ENCODE peak calls at places on chromosomes 16 and 17, in six cellular contexts. One of them, this sample, is unnamed. For H3K4me1, the result is how much of the 10 kb centered on the place peaks cover.

GRCh38 chr17:44004077-44004760 is at the start of gene NAGS:
- DNase-seq in HepG2: peak
- DNase-seq in transverse colon: peak
- DNase-seq in neuronal stem cell: no peak
- DNase-seq in Caco-2: peak
- DNase-seq in mucosa of descending colon: peak
- DNase-seq in this sample: no peak

GRCh38 chr17:31480067-31480466 is 88.6 kb downstream of the RAB11FIP4 start:
- DNase-seq in Caco-2: no peak
- DNase-seq in mucosa of descending colon: no peak
- DNase-seq in HepG2: no peak
- DNase-seq in neuronal stem cell: no peak
- DNase-seq in transverse colon: no peak
- DNase-seq in this sample: no peak

GRCh38 chr16:82504811-82505210 is 122.0 kb upstream of the CDH13 start:
- DNase-seq in neuronal stem cell: no peak
- DNase-seq in HepG2: no peak
- DNase-seq in Caco-2: no peak
- DNase-seq in mucosa of descending colon: no peak
- DNase-seq in transverse colon: no peak
- DNase-seq in this sample: no peak

GRCh38 chr17:66580601-66581385 is 254.1 kb upstream of the CACNG5 start:
- DNase-seq in neuronal stem cell: no peak
- DNase-seq in mucosa of descending colon: no peak
- DNase-seq in transverse colon: peak
- DNase-seq in Caco-2: no peak
- DNase-seq in HepG2: no peak
- DNase-seq in this sample: no peak

GRCh38 chr17:72205357-72205756 is 84.5 kb downstream of the SOX9 start:
- DNase-seq in neuronal stem cell: peak
- DNase-seq in transverse colon: no peak
- DNase-seq in HepG2: no peak
- DNase-seq in mucosa of descending colon: no peak
- DNase-seq in Caco-2: no peak
- DNase-seq in this sample: no peak

GRCh38 chr16:27444015-27444414 is 42.0 kb downstream of the IL21R start:
- DNase-seq in neuronal stem cell: no peak
- DNase-seq in mucosa of descending colon: no peak
- DNase-seq in HepG2: no peak
- DNase-seq in Caco-2: no peak
- DNase-seq in transverse colon: no peak
- DNase-seq in this sample: no peak

GRCh38 chr16:56990407-56991286 is 1.3 kb downstream of the NLRC5 start:
- DNase-seq in HepG2: no peak
- DNase-seq in neuronal stem cell: no peak
- DNase-seq in transverse colon: peak
- DNase-seq in mucosa of descending colon: no peak
- DNase-seq in Caco-2: no peak
- DNase-seq in this sample: no peak

GRCh38 chr17:7557825-7558543 is 566 bp upstream of the TNFSF13 start:
- DNase-seq in neuronal stem cell: no peak
- DNase-seq in transverse colon: peak
- DNase-seq in HepG2: peak
- DNase-seq in Caco-2: no peak
- DNase-seq in mucosa of descending colon: peak
- DNase-seq in this sample: no peak

GRCh38 chr16:57563487-57563750 is 21.0 kb downstream of the ADGRG5 start:
- DNase-seq in transverse colon: no peak
- DNase-seq in Caco-2: no peak
- DNase-seq in HepG2: no peak
- DNase-seq in mucosa of descending colon: no peak
- DNase-seq in neuronal stem cell: no peak
- DNase-seq in this sample: no peak

GRCh38 chr16:27312580-27313421 is 973 bp upstream of the IL4R start:
- DNase-seq in mucosa of descending colon: no peak
- DNase-seq in transverse colon: no peak
- DNase-seq in neuronal stem cell: no peak
- DNase-seq in Caco-2: no peak
- DNase-seq in HepG2: no peak
- DNase-seq in this sample: no peak

GRCh38 chr17:66347661-66348604 is 45.5 kb downstream of the PRKCA start:
- DNase-seq in neuronal stem cell: no peak
- DNase-seq in mucosa of descending colon: peak
- DNase-seq in Caco-2: no peak
- DNase-seq in HepG2: peak
- DNase-seq in transverse colon: peak
- DNase-seq in this sample: no peak

GRCh38 chr17:40074871-40075215 is 12.1 kb downstream of the THRA start:
- DNase-seq in neuronal stem cell: no peak
- DNase-seq in transverse colon: no peak
- DNase-seq in HepG2: no peak
- DNase-seq in mucosa of descending colon: no peak
- DNase-seq in Caco-2: no peak
- DNase-seq in this sample: no peak

GRCh38 chr17:28684963-28685362 is 23.0 kb downstream of the SUPT6H start:
- DNase-seq in neuronal stem cell: no peak
- DNase-seq in mucosa of descending colon: no peak
- DNase-seq in transverse colon: peak
- DNase-seq in HepG2: peak
- DNase-seq in Caco-2: peak
- DNase-seq in this sample: no peak

GRCh38 chr16:88731699-88732098 is 25.4 kb downstream of the CTU2 start:
- DNase-seq in HepG2: no peak
- DNase-seq in mucosa of descending colon: no peak
- DNase-seq in transverse colon: no peak
- DNase-seq in Caco-2: no peak
- DNase-seq in neuronal stem cell: no peak
- DNase-seq in this sample: no peak

GRCh38 chr17:2701996-2702741 is 9.4 kb downstream of the CLUH start:
- DNase-seq in mucosa of descending colon: peak
- DNase-seq in transverse colon: no peak
- DNase-seq in neuronal stem cell: no peak
- DNase-seq in Caco-2: no peak
- DNase-seq in HepG2: no peak
- DNase-seq in this sample: no peak

GRCh38 chr17:51486885-51487520 is 226.7 kb downstream of the UTP18 start:
- DNase-seq in HepG2: no peak
- DNase-seq in neuronal stem cell: no peak
- DNase-seq in Caco-2: no peak
- DNase-seq in mucosa of descending colon: no peak
- DNase-seq in transverse colon: no peak
- DNase-seq in this sample: no peak

GRCh38 chr17:72264682-72265405 is 144.0 kb downstream of the SOX9 start:
- DNase-seq in mucosa of descending colon: no peak
- DNase-seq in HepG2: no peak
- DNase-seq in Caco-2: no peak
- DNase-seq in transverse colon: no peak
- DNase-seq in neuronal stem cell: no peak
- DNase-seq in this sample: no peak

GRCh38 chr16:14559809-14560227 is 70.2 kb downstream of the PARN start:
- DNase-seq in transverse colon: peak
- DNase-seq in neuronal stem cell: no peak
- DNase-seq in mucosa of descending colon: peak
- DNase-seq in Caco-2: no peak
- DNase-seq in HepG2: peak
- DNase-seq in this sample: no peak

DNA sequence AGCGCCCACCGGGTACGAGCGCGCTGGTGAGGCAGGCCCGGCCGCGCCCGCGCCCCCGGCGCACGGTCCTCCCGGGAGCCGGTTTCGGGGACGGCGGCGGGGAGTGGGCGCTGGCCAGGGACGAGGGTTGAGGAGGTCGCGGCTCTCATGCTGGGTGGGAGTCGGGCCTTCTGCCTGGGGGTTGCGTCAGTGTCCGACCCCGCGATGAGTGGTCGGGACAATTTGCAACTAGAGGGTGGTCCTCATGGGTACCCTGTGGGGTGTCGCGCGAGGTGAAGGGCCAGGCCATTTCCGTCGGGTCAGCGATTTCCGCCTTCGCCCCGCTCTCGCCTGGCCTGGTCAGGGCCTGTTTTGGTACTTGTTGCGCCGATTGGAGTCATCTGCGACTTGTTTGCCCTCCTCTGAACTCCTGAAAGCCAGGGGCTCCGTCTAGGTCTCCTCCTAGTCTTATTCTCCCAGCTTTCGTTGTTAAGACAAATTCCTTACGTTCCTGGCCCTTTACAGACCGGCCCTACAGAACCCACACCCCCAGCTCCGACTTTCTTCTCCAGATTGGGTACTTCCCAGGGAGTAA is 14.9 kb downstream of the NAA60 start:
- DNase-seq in Caco-2: peak
- DNase-seq in mucosa of descending colon: peak
- DNase-seq in neuronal stem cell: peak
- DNase-seq in transverse colon: peak
- DNase-seq in HepG2: no peak
- DNase-seq in this sample: peak
- H3K4me1 ChIP-seq in Caco-2: under half
- H3K4me1 ChIP-seq in mucosa of descending colon: under half
- H3K4me1 ChIP-seq in neuronal stem cell: under half
- H3K4me1 ChIP-seq in transverse colon: under half
- H3K4me1 ChIP-seq in HepG2: half or more
- H3K4me1 ChIP-seq in this sample: half or more

GRCh38 chr17:78265121-78265520 is 33.7 kb downstream of the TMEM235 start:
- DNase-seq in Caco-2: no peak
- DNase-seq in mucosa of descending colon: no peak
- DNase-seq in neuronal stem cell: no peak
- DNase-seq in transverse colon: no peak
- DNase-seq in HepG2: no peak
- DNase-seq in this sample: no peak

GRCh38 chr17:78267257-78268073 is 36.0 kb downstream of the TMEM235 start:
- DNase-seq in neuronal stem cell: no peak
- DNase-seq in mucosa of descending colon: peak
- DNase-seq in HepG2: no peak
- DNase-seq in transverse colon: no peak
- DNase-seq in Caco-2: no peak
- DNase-seq in this sample: no peak

GRCh38 chr17:78268191-78268874 is 36.9 kb downstream of the TMEM235 start:
- DNase-seq in transverse colon: no peak
- DNase-seq in neuronal stem cell: no peak
- DNase-seq in Caco-2: no peak
- DNase-seq in mucosa of descending colon: no peak
- DNase-seq in HepG2: no peak
- DNase-seq in this sample: no peak

GRCh38 chr17:78266771-78267170 is 35.3 kb downstream of the TMEM235 start:
- DNase-seq in transverse colon: no peak
- DNase-seq in neuronal stem cell: no peak
- DNase-seq in mucosa of descending colon: no peak
- DNase-seq in Caco-2: no peak
- DNase-seq in HepG2: no peak
- DNase-seq in this sample: no peak

GRCh38 chr17:78266231-78266631 is 34.8 kb downstream of the TMEM235 start:
- DNase-seq in neuronal stem cell: no peak
- DNase-seq in mucosa of descending colon: no peak
- DNase-seq in Caco-2: no peak
- DNase-seq in transverse colon: no peak
- DNase-seq in HepG2: no peak
- DNase-seq in this sample: no peak
- H3K4me1 ChIP-seq in neuronal stem cell: under half
- H3K4me1 ChIP-seq in mucosa of descending colon: under half
- H3K4me1 ChIP-seq in Caco-2: under half
- H3K4me1 ChIP-seq in transverse colon: under half
- H3K4me1 ChIP-seq in HepG2: half or more
- H3K4me1 ChIP-seq in this sample: under half

GRCh38 chr16:85352221-85352620 is 239.9 kb upstream of the CIBAR2 start:
- DNase-seq in neuronal stem cell: no peak
- DNase-seq in HepG2: no peak
- DNase-seq in mucosa of descending colon: no peak
- DNase-seq in Caco-2: no peak
- DNase-seq in transverse colon: no peak
- DNase-seq in this sample: no peak

GRCh38 chr16:85354623-85355514 is 242.6 kb upstream of the CIBAR2 start:
- DNase-seq in HepG2: no peak
- DNase-seq in transverse colon: no peak
- DNase-seq in mucosa of descending colon: no peak
- DNase-seq in neuronal stem cell: no peak
- DNase-seq in Caco-2: no peak
- DNase-seq in this sample: no peak

GRCh38 chr16:85355515-85355837 is 243.2 kb upstream of the CIBAR2 start:
- DNase-seq in neuronal stem cell: no peak
- DNase-seq in transverse colon: no peak
- DNase-seq in mucosa of descending colon: no peak
- DNase-seq in Caco-2: no peak
- DNase-seq in HepG2: no peak
- DNase-seq in this sample: no peak

GRCh38 chr16:85353013-85353412 is 240.7 kb upstream of the CIBAR2 start:
- DNase-seq in HepG2: no peak
- DNase-seq in mucosa of descending colon: no peak
- DNase-seq in Caco-2: no peak
- DNase-seq in neuronal stem cell: no peak
- DNase-seq in transverse colon: no peak
- DNase-seq in this sample: no peak

DNA sequence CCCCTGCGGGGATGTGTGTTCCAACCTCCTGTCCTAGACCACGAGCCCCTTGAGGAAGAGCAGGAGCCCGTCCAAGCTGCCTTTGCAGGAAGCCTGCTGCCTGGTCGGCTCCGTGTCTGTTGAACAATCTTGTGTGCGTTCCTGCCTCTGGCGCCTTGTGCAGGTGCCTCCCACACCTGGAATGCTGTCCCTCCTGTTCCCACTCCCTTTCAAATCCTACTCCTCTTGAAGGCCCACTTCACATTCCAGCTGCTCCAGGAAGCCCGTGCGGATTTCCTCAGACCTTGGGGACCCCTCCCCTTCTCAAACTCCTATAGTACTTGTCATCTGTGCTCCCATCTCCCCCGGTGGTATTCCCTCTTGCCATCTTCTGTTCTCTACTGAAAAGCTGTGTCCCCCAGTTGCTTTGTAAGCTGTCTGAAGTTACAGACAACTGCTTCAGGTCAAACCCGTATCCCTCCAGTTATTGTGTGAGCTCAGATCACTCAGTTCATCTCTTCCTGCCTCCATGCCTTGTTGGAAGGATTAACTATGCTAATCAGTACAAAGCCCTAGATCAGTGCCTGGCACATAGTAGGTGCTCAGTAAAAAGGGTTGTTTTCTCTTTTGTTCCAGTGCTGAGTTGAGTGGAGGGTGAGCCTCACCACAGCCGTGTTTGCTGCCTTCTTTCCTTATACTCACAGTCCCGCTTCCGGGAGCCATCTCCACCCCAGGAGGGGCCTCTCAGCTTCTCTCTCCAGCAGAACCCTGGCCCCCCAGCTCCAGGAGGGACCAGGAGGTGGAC is 241.8 kb upstream of the CIBAR2 start:
- DNase-seq in Caco-2: peak
- DNase-seq in HepG2: no peak
- DNase-seq in mucosa of descending colon: peak
- DNase-seq in neuronal stem cell: no peak
- DNase-seq in transverse colon: peak
- DNase-seq in this sample: no peak
- H3K4me1 ChIP-seq in Caco-2: under half
- H3K4me1 ChIP-seq in HepG2: under half
- H3K4me1 ChIP-seq in mucosa of descending colon: under half
- H3K4me1 ChIP-seq in neuronal stem cell: under half
- H3K4me1 ChIP-seq in transverse colon: under half
- H3K4me1 ChIP-seq in this sample: under half

DNA sequence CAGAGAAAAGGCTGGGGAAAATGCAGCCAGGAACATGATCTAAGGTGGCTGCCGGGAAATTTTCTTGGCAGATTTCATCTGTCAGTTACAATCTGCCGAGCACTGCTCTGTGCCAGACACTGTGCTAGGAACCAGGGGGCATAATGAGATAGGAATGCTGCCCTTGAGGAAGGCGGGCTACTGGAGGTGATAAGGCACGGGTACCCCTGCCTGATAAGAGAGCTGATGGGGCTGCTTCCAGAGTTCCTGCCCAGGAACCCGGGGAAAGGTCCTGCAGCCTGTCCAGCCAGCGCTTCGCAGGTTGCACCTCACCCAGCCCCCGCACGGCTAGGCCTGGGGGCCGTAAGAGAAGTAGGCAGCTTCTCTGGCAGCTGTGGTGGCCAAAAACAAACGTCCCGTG is 3.1 kb downstream of the SCNN1G start:
- DNase-seq in neuronal stem cell: no peak
- DNase-seq in HepG2: no peak
- DNase-seq in transverse colon: no peak
- DNase-seq in Caco-2: no peak
- DNase-seq in mucosa of descending colon: no peak
- DNase-seq in this sample: no peak
- H3K4me1 ChIP-seq in neuronal stem cell: under half
- H3K4me1 ChIP-seq in HepG2: under half
- H3K4me1 ChIP-seq in transverse colon: under half
- H3K4me1 ChIP-seq in Caco-2: under half
- H3K4me1 ChIP-seq in mucosa of descending colon: under half
- H3K4me1 ChIP-seq in this sample: under half

This sample was measured in DND-41.